ENCODE peak calls at places on chromosomes 3 and 15, in ten cellular contexts. V, A, X, Y, E, W, R, G, O and Z are unnamed samples.

GRCh38 chr3:45986303-45986982 is 9.2 kb downstream of the FYCO1 start:
- DNase-seq in V (no peak), O (no peak), W (peak), R (no peak), G (no peak), X (no peak), A (peak), Y (no peak), E (no peak), Z (no peak)

GRCh38 chr15:71115567-71116351 is 488 bp downstream of the THSD4 start:
- DNase-seq in R (peak), O (peak), X (peak), W (no peak), E (no peak), A (peak), V (no peak), G (no peak), Y (no peak), Z (peak)

GRCh38 chr15:64067564-64068030 is 21.3 kb upstream of the DAPK2 start:
- DNase-seq in E (peak), Y (peak), G (peak), R (peak), W (peak), O (peak), A (peak), V (peak), X (peak), Z (peak)

GRCh38 chr15:33028495-33028894 is 166.0 kb downstream of the FMN1 start:
- DNase-seq in A (peak), W (no peak), R (no peak), Y (no peak), E (no peak), G (no peak), X (no peak), V (no peak), O (no peak), Z (no peak)

GRCh38 chr3:142315083-142315482 is 89.7 kb upstream of the GK5 start:
- DNase-seq in O (no peak), E (no peak), X (no peak), G (no peak), R (no peak), V (no peak), A (peak), W (no peak), Y (no peak), Z (no peak)

GRCh38 chr3:144760831-144761230 is 789.2 kb downstream of the DIPK2A start:
- DNase-seq in A (no peak), O (no peak), R (no peak), W (no peak), V (no peak), X (no peak), G (no peak), Y (no peak), E (no peak), Z (no peak)

GRCh38 chr3:12798559-12799179 is 2.2 kb downstream of the CAND2 start:
- DNase-seq in R (no peak), E (no peak), X (no peak), O (no peak), Y (no peak), W (no peak), V (no peak), A (no peak), G (no peak), Z (no peak)

GRCh38 chr3:163327086-163327485 is 1751.2 kb downstream of the SI start:
- DNase-seq in O (no peak), X (no peak), Y (no peak), E (no peak), A (no peak), W (no peak), G (no peak), R (no peak), V (no peak), Z (no peak)

GRCh38 chr3:172397716-172398405 is 50.4 kb downstream of the GHSR start:
- DNase-seq in E (no peak), W (no peak), O (no peak), Y (no peak), A (no peak), R (no peak), G (no peak), V (no peak), X (peak), Z (no peak)

GRCh38 chr3:175434591-175434990 is 575.5 kb downstream of the NAALADL2 start:
- DNase-seq in X (no peak), Y (no peak), E (no peak), O (no peak), V (no peak), W (no peak), R (no peak), G (no peak), A (no peak), Z (no peak)

GRCh38 chr3:97949110-97949485 is 23.1 kb downstream of the RIOX2 start:
- DNase-seq in W (no peak), G (no peak), R (no peak), Y (no peak), E (no peak), O (no peak), X (no peak), V (no peak), A (no peak), Z (no peak)

GRCh38 chr15:52559583-52559982 is 9.2 kb downstream of the ARPP19 start:
- DNase-seq in G (no peak), W (no peak), A (peak), Y (peak), O (no peak), R (no peak), E (no peak), X (peak), V (no peak), Z (no peak)

GRCh38 chr3:111803123-111803593 is 55.9 kb upstream of the PHLDB2 start:
- DNase-seq in O (peak), V (no peak), G (no peak), W (peak), Y (no peak), E (no peak), A (peak), X (peak), R (peak), Z (no peak)

GRCh38 chr3:11452988-11453847 is 181.0 kb downstream of the ATG7 start:
- DNase-seq in R (no peak), W (no peak), O (no peak), E (no peak), X (peak), A (peak), V (no peak), Y (no peak), G (no peak), Z (no peak)

GRCh38 chr3:139521811-139522210 is 17.7 kb downstream of the RBP1 start:
- DNase-seq in A (no peak), G (no peak), V (no peak), R (no peak), E (no peak), O (no peak), Y (no peak), X (no peak), W (no peak), Z (no peak)

GRCh38 chr15:63094495-63094931 is 27.1 kb upstream of the LACTB start:
- DNase-seq in W (no peak), V (no peak), R (no peak), E (no peak), O (peak), X (no peak), Y (no peak), A (peak), G (no peak), Z (no peak)

GRCh38 chr3:71681224-71681668 is 44.0 kb downstream of the EIF4E3 start:
- DNase-seq in V (no peak), O (peak), A (peak), W (peak), R (peak), Y (no peak), G (no peak), E (no peak), X (no peak), Z (peak)

GRCh38 chr3:120554727-120555660 is 41.1 kb upstream of the NDUFB4 start:
- DNase-seq in G (no peak), W (peak), E (no peak), Y (no peak), O (no peak), R (no peak), A (peak), X (no peak), V (no peak), Z (no peak)

GRCh38 chr15:58487041-58487723 is 55.4 kb downstream of the LIPC start:
- DNase-seq in O (peak), A (peak), Y (no peak), G (no peak), E (no peak), V (no peak), R (no peak), X (no peak), W (no peak), Z (no peak)

GRCh38 chr3:180447156-180447555 is 154.8 kb upstream of the TTC14 start:
- DNase-seq in G (no peak), V (no peak), O (no peak), W (no peak), R (no peak), Y (no peak), A (peak), X (no peak), E (no peak), Z (no peak)

GRCh38 chr15:49036650-49037545 is 9.3 kb downstream of the SECISBP2L start:
- DNase-seq in X (no peak), E (no peak), G (no peak), V (peak), Y (no peak), O (no peak), R (no peak), A (peak), W (no peak), Z (no peak)

GRCh38 chr3:27596920-27597319 is 112.7 kb upstream of the SLC4A7 start:
- DNase-seq in X (peak), R (no peak), V (no peak), Y (no peak), A (peak), G (no peak), W (no peak), E (no peak), O (peak), Z (no peak)

GRCh38 chr3:150259526-150260145 is 148.5 kb upstream of the TSC22D2 start:
- DNase-seq in X (no peak), A (no peak), W (no peak), E (no peak), O (no peak), R (no peak), V (no peak), Y (no peak), G (no peak), Z (no peak)

GRCh38 chr15:99582508-99582960 is 16.8 kb downstream of the MEF2A start:
- DNase-seq in R (no peak), G (no peak), A (no peak), X (no peak), E (no peak), V (no peak), O (peak), W (no peak), Y (no peak), Z (no peak)

GRCh38 chr3:150723946-150724345 is 20.2 kb upstream of the ERICH6 start:
- DNase-seq in G (no peak), V (no peak), X (no peak), E (no peak), O (no peak), Y (no peak), R (no peak), W (no peak), A (no peak), Z (no peak)

GRCh38 chr3:143731304-143731703 is 117.0 kb downstream of the SLC9A9 start:
- DNase-seq in O (no peak), G (no peak), W (no peak), R (no peak), Y (no peak), X (no peak), V (no peak), E (no peak), A (no peak), Z (no peak)

GRCh38 chr15:44726568-44727461 is 9.5 kb upstream of the TRIM69 start:
- DNase-seq in X (peak), Y (peak), R (peak), O (peak), A (peak), V (peak), G (no peak), W (peak), E (no peak), Z (peak)

GRCh38 chr3:171813897-171814460 is 3.7 kb upstream of the PLD1 start:
- DNase-seq in O (peak), E (no peak), R (no peak), W (peak), X (no peak), V (peak), G (no peak), Y (no peak), A (no peak), Z (no peak)

GRCh38 chr15:62722237-62722636 is 320.3 kb upstream of the TPM1 start:
- DNase-seq in O (no peak), A (no peak), X (no peak), G (no peak), W (no peak), R (no peak), Y (no peak), E (no peak), V (no peak), Z (no peak)